ENCODE peak calls at places on chromosome 11, in four cellular contexts. One of them, this sample, is unnamed.
A peak's percentile ranks its signal among the peaks of the same experiment; 100 is the strongest.

GRCh38 chr11:14386895-14387480 is 28.0 kb upstream of the RRAS2 start:
- DNase-seq in 8988T: no peak
- DNase-seq in HCEC 1CT: no peak
- DNase-seq in CD8-positive, alpha-beta memory T cell: no peak
- DNase-seq in this sample: no peak

GRCh38 chr11:116348226-116348625 is 424.6 kb downstream of the BUD13 start:
- DNase-seq in CD8-positive, alpha-beta memory T cell: no peak
- DNase-seq in 8988T: no peak
- DNase-seq in HCEC 1CT: no peak
- DNase-seq in this sample: no peak

GRCh38 chr11:111372538-111372937 is 6.5 kb downstream of the POU2AF1 start:
- DNase-seq in HCEC 1CT: no peak
- DNase-seq in CD8-positive, alpha-beta memory T cell: no peak
- DNase-seq in 8988T: no peak
- DNase-seq in this sample: no peak

GRCh38 chr11:125934473-125934872 is 11.4 kb upstream of the VSIG10L2 start:
- DNase-seq in 8988T: no peak
- DNase-seq in HCEC 1CT: no peak
- DNase-seq in CD8-positive, alpha-beta memory T cell: no peak
- DNase-seq in this sample: no peak

GRCh38 chr11:12893787-12894672 is 115.1 kb upstream of the RASSF10 start:
- DNase-seq in 8988T: peak; percentile 63
- DNase-seq in CD8-positive, alpha-beta memory T cell: peak; percentile 7
- DNase-seq in HCEC 1CT: peak; percentile 67
- DNase-seq in this sample: peak; percentile 8

GRCh38 chr11:126669416-126669815 is 313.9 kb downstream of the ST3GAL4 start:
- DNase-seq in HCEC 1CT: peak; percentile 24
- DNase-seq in CD8-positive, alpha-beta memory T cell: no peak
- DNase-seq in 8988T: no peak
- DNase-seq in this sample: no peak

GRCh38 chr11:39617971-39618370 is 1841.5 kb downstream of the LRRC4C start:
- DNase-seq in 8988T: no peak
- DNase-seq in HCEC 1CT: no peak
- DNase-seq in CD8-positive, alpha-beta memory T cell: no peak
- DNase-seq in this sample: no peak

GRCh38 chr11:5808500-5809121 is at the start of gene OR52N2:
- DNase-seq in CD8-positive, alpha-beta memory T cell: peak; percentile 54
- DNase-seq in HCEC 1CT: peak; percentile 64
- DNase-seq in 8988T: no peak
- DNase-seq in this sample: peak; percentile 38

GRCh38 chr11:72924568-72925190 is 110.5 kb downstream of the ATG16L2 start:
- DNase-seq in CD8-positive, alpha-beta memory T cell: no peak
- DNase-seq in HCEC 1CT: peak; percentile 64
- DNase-seq in 8988T: no peak
- DNase-seq in this sample: no peak

GRCh38 chr11:103923473-103923931 is 112.9 kb upstream of the DDI1 start:
- DNase-seq in CD8-positive, alpha-beta memory T cell: no peak
- DNase-seq in 8988T: no peak
- DNase-seq in HCEC 1CT: no peak
- DNase-seq in this sample: no peak

GRCh38 chr11:1151366-1152315 is 6.1 kb upstream of the MUC5AC start:
- DNase-seq in HCEC 1CT: no peak
- DNase-seq in CD8-positive, alpha-beta memory T cell: no peak
- DNase-seq in 8988T: no peak
- DNase-seq in this sample: no peak

GRCh38 chr11:65479184-65480145 is 19.4 kb upstream of the MALAT1 start:
- DNase-seq in 8988T: peak; percentile 63
- DNase-seq in HCEC 1CT: peak; percentile 92
- DNase-seq in CD8-positive, alpha-beta memory T cell: no peak
- DNase-seq in this sample: no peak

GRCh38 chr11:117443269-117444186 is 115.9 kb downstream of the CEP164 start:
- DNase-seq in CD8-positive, alpha-beta memory T cell: no peak
- DNase-seq in HCEC 1CT: peak; percentile 8
- DNase-seq in 8988T: peak; percentile 95
- DNase-seq in this sample: no peak

GRCh38 chr11:117479372-117479771 is 151.7 kb downstream of the CEP164 start:
- DNase-seq in 8988T: peak; percentile 43
- DNase-seq in HCEC 1CT: no peak
- DNase-seq in CD8-positive, alpha-beta memory T cell: no peak
- DNase-seq in this sample: no peak

GRCh38 chr11:47466201-47466600 is 17.3 kb upstream of the RAPSN start:
- DNase-seq in HCEC 1CT: peak; percentile 13
- DNase-seq in 8988T: no peak
- DNase-seq in CD8-positive, alpha-beta memory T cell: no peak
- DNase-seq in this sample: no peak

GRCh38 chr11:10878408-10879214 is 20.8 kb upstream of the ZBED5 start:
- DNase-seq in CD8-positive, alpha-beta memory T cell: no peak
- DNase-seq in 8988T: no peak
- DNase-seq in HCEC 1CT: peak; percentile 76
- DNase-seq in this sample: no peak

GRCh38 chr11:70671611-70672010 is 273.3 kb downstream of the CTTN start:
- DNase-seq in HCEC 1CT: no peak
- DNase-seq in CD8-positive, alpha-beta memory T cell: no peak
- DNase-seq in 8988T: no peak
- DNase-seq in this sample: no peak

GRCh38 chr11:104713366-104713765 is 184.9 kb downstream of the CASP12 start:
- DNase-seq in CD8-positive, alpha-beta memory T cell: no peak
- DNase-seq in HCEC 1CT: peak; percentile 5
- DNase-seq in 8988T: no peak
- DNase-seq in this sample: no peak

GRCh38 chr11:116162541-116163230 is 610.1 kb downstream of the BUD13 start:
- DNase-seq in HCEC 1CT: no peak
- DNase-seq in CD8-positive, alpha-beta memory T cell: no peak
- DNase-seq in 8988T: no peak
- DNase-seq in this sample: no peak

GRCh38 chr11:94926698-94927237 is 46.6 kb downstream of the CWC15 start:
- DNase-seq in 8988T: no peak
- DNase-seq in HCEC 1CT: peak; percentile 95
- DNase-seq in CD8-positive, alpha-beta memory T cell: no peak
- DNase-seq in this sample: no peak

GRCh38 chr11:720017-720641 is 14.1 kb downstream of the EPS8L2 start:
- DNase-seq in 8988T: no peak
- DNase-seq in CD8-positive, alpha-beta memory T cell: no peak
- DNase-seq in HCEC 1CT: no peak
- DNase-seq in this sample: no peak

GRCh38 chr11:22703040-22703439 is 36.6 kb downstream of the GAS2 start:
- DNase-seq in CD8-positive, alpha-beta memory T cell: no peak
- DNase-seq in 8988T: peak; percentile 13
- DNase-seq in HCEC 1CT: peak; percentile 30
- DNase-seq in this sample: no peak

GRCh38 chr11:60959445-60959844 is 7.5 kb upstream of the SLC15A3 start:
- DNase-seq in 8988T: no peak
- DNase-seq in CD8-positive, alpha-beta memory T cell: no peak
- DNase-seq in HCEC 1CT: no peak
- DNase-seq in this sample: no peak

GRCh38 chr11:111417011-111417765 is 38.1 kb upstream of the POU2AF1 start:
- DNase-seq in CD8-positive, alpha-beta memory T cell: no peak
- DNase-seq in 8988T: no peak
- DNase-seq in HCEC 1CT: no peak
- DNase-seq in this sample: no peak

GRCh38 chr11:88398372-88399140 is 61.0 kb upstream of the CTSC start:
- DNase-seq in CD8-positive, alpha-beta memory T cell: no peak
- DNase-seq in 8988T: no peak
- DNase-seq in HCEC 1CT: peak; percentile 80
- DNase-seq in this sample: no peak

GRCh38 chr11:121104223-121104831 is 3.3 kb downstream of the TECTA start:
- DNase-seq in HCEC 1CT: peak; percentile 10
- DNase-seq in CD8-positive, alpha-beta memory T cell: no peak
- DNase-seq in 8988T: no peak
- DNase-seq in this sample: no peak

GRCh38 chr11:122796128-122796717 is 42.1 kb upstream of the CRTAM start:
- DNase-seq in HCEC 1CT: peak; percentile 37
- DNase-seq in 8988T: peak; percentile 32
- DNase-seq in CD8-positive, alpha-beta memory T cell: peak; percentile 61
- DNase-seq in this sample: peak; percentile 14

GRCh38 chr11:33256031-33256807 is 962 bp upstream of the HIPK3 start:
- DNase-seq in CD8-positive, alpha-beta memory T cell: no peak
- DNase-seq in 8988T: no peak
- DNase-seq in HCEC 1CT: peak; percentile 17
- DNase-seq in this sample: no peak

GRCh38 chr11:76510060-76511047 is 65.5 kb downstream of the EMSY start:
- DNase-seq in HCEC 1CT: no peak
- DNase-seq in 8988T: no peak
- DNase-seq in CD8-positive, alpha-beta memory T cell: no peak
- DNase-seq in this sample: no peak

GRCh38 chr11:79762271-79762935 is 321.6 kb upstream of the TENM4 start:
- DNase-seq in 8988T: no peak
- DNase-seq in HCEC 1CT: no peak
- DNase-seq in CD8-positive, alpha-beta memory T cell: no peak
- DNase-seq in this sample: no peak

GRCh38 chr11:2300936-2301630 is 635 bp downstream of the C11orf21 start:
- DNase-seq in HCEC 1CT: no peak
- DNase-seq in CD8-positive, alpha-beta memory T cell: no peak
- DNase-seq in 8988T: no peak
- DNase-seq in this sample: no peak

GRCh38 chr11:102762414-102762813 is 18.0 kb downstream of the MMP10 start:
- DNase-seq in HCEC 1CT: peak; percentile 63
- DNase-seq in 8988T: no peak
- DNase-seq in CD8-positive, alpha-beta memory T cell: no peak
- DNase-seq in this sample: no peak

GRCh38 chr11:124884869-124885479 is 12.7 kb downstream of the ROBO4 start:
- DNase-seq in HCEC 1CT: no peak
- DNase-seq in 8988T: peak; percentile 4
- DNase-seq in CD8-positive, alpha-beta memory T cell: no peak
- DNase-seq in this sample: no peak

GRCh38 chr11:11239959-11240358 is 113.1 kb downstream of the CSNK2A3 start:
- DNase-seq in CD8-positive, alpha-beta memory T cell: no peak
- DNase-seq in 8988T: no peak
- DNase-seq in HCEC 1CT: no peak
- DNase-seq in this sample: no peak

GRCh38 chr11:12053606-12054361 is 45.4 kb upstream of the DKK3 start:
- DNase-seq in CD8-positive, alpha-beta memory T cell: no peak
- DNase-seq in HCEC 1CT: no peak
- DNase-seq in 8988T: no peak
- DNase-seq in this sample: no peak

GRCh38 chr11:2122907-2123627 is 16.1 kb downstream of the IGF2 start:
- DNase-seq in 8988T: peak; percentile 38
- DNase-seq in HCEC 1CT: no peak
- DNase-seq in CD8-positive, alpha-beta memory T cell: no peak
- DNase-seq in this sample: no peak